ENCODE peak calls at places on chromosome 6, in ten cellular contexts. I, W, Q, S, G, C, V, A, R and D are unnamed samples.

GRCh38 chr6:160733045-160733646 is 31.1 kb downstream of the PLG start:
- DNase-seq in S (peak), V (no peak), R (peak), I (no peak), W (peak), Q (peak), G (peak), A (no peak), C (peak), D (peak)

GRCh38 chr6:125888989-125889656 is 67.4 kb upstream of the HINT3 start:
- DNase-seq in S (no peak), I (no peak), C (no peak), W (no peak), R (peak), G (peak), A (peak), Q (no peak), V (no peak), D (no peak)

GRCh38 chr6:170047813-170048212 is 243.1 kb downstream of the DLL1 start:
- DNase-seq in W (no peak), V (no peak), I (no peak), A (no peak), R (no peak), G (no peak), C (peak), S (no peak), Q (no peak), D (no peak)

GRCh38 chr6:90159452-90159851 is 137.2 kb downstream of the BACH2 start:
- DNase-seq in V (no peak), C (no peak), I (no peak), R (no peak), W (no peak), S (no peak), Q (no peak), A (no peak), G (no peak), D (no peak)

GRCh38 chr6:41073203-41073967 is 611 bp downstream of the NFYA start:
- DNase-seq in V (peak), Q (peak), I (peak), C (peak), R (peak), W (no peak), G (peak), S (peak), A (peak), D (peak)

GRCh38 chr6:138957484-138957883 is 30.6 kb downstream of the REPS1 start:
- DNase-seq in G (peak), W (no peak), R (peak), V (no peak), A (no peak), S (no peak), Q (no peak), I (no peak), C (no peak), D (no peak)

GRCh38 chr6:87755697-87756671 is 54.0 kb upstream of the AKIRIN2 start:
- DNase-seq in V (no peak), C (no peak), R (peak), G (peak), W (no peak), A (no peak), S (no peak), Q (no peak), I (no peak), D (no peak)

GRCh38 chr6:10194816-10195639 is 219.8 kb downstream of the TFAP2A start:
- DNase-seq in R (no peak), A (no peak), S (no peak), G (no peak), I (no peak), C (no peak), W (no peak), Q (no peak), V (no peak), D (no peak)

GRCh38 chr6:132520953-132521352 is 8.0 kb upstream of the STX7 start:
- DNase-seq in S (no peak), G (peak), R (peak), V (no peak), W (peak), C (no peak), A (no peak), I (no peak), Q (no peak), D (no peak)

GRCh38 chr6:21496275-21496674 is 97.3 kb upstream of the SOX4 start:
- DNase-seq in W (no peak), A (no peak), C (no peak), S (no peak), R (no peak), Q (no peak), I (no peak), V (no peak), G (no peak), D (no peak)

GRCh38 chr6:156720739-156721714 is 56.2 kb upstream of the ARID1B start:
- DNase-seq in G (peak), W (no peak), S (no peak), A (no peak), R (peak), Q (no peak), C (peak), I (no peak), V (no peak), D (no peak)

GRCh38 chr6:70119218-70119835 is 183.6 kb downstream of the COL9A1 start:
- DNase-seq in A (no peak), C (no peak), S (no peak), W (no peak), I (no peak), Q (no peak), G (no peak), V (no peak), R (no peak), D (no peak)

GRCh38 chr6:118569498-118569897 is 21.4 kb downstream of the PLN start:
- DNase-seq in A (no peak), V (no peak), S (no peak), Q (no peak), C (no peak), I (no peak), R (no peak), G (no peak), W (no peak), D (no peak)

GRCh38 chr6:147166360-147166944 is 37.8 kb upstream of the STXBP5 start:
- DNase-seq in Q (no peak), S (no peak), A (no peak), W (no peak), G (peak), R (peak), C (no peak), V (peak), I (no peak), D (no peak)

GRCh38 chr6:163992701-163993100 is 578.2 kb downstream of the QKI start:
- DNase-seq in I (no peak), S (no peak), A (no peak), C (no peak), Q (no peak), V (no peak), G (no peak), W (no peak), R (no peak), D (no peak)

GRCh38 chr6:79869600-79870084 is 77.7 kb downstream of the ELOVL4 start:
- DNase-seq in V (peak), W (peak), A (peak), G (peak), R (peak), S (peak), Q (peak), C (peak), I (peak), D (peak)

GRCh38 chr6:147604373-147604772 is 95.9 kb downstream of the SAMD5 start:
- DNase-seq in G (no peak), C (no peak), R (no peak), Q (no peak), S (no peak), I (no peak), A (no peak), V (no peak), W (peak), D (no peak)

GRCh38 chr6:166806962-166807757 is 149.2 kb downstream of the RNASET2 start:
- DNase-seq in V (no peak), G (no peak), C (no peak), R (no peak), Q (no peak), S (no peak), A (no peak), I (no peak), W (no peak), D (no peak)

GRCh38 chr6:137339929-137340559 is 120.9 kb upstream of the IFNGR1 start:
- DNase-seq in A (no peak), Q (no peak), C (no peak), G (no peak), S (no peak), V (no peak), R (no peak), W (no peak), I (no peak), D (no peak)

GRCh38 chr6:85620308-85620707 is 22.4 kb downstream of the SYNCRIP start:
- DNase-seq in A (no peak), W (no peak), C (no peak), R (peak), I (no peak), Q (no peak), V (no peak), G (no peak), S (no peak), D (no peak)

GRCh38 chr6:45543298-45544235 is 165.8 kb upstream of the SUPT3H start:
- DNase-seq in C (no peak), S (no peak), V (no peak), W (no peak), I (no peak), G (peak), R (peak), Q (no peak), A (no peak), D (no peak)

GRCh38 chr6:149210376-149210775 is 107.1 kb upstream of the TAB2 start:
- DNase-seq in R (peak), I (no peak), G (peak), Q (no peak), C (no peak), W (no peak), A (no peak), S (peak), V (no peak), D (no peak)

GRCh38 chr6:145143379-145143778 is 591.9 kb downstream of the EPM2A start:
- DNase-seq in G (no peak), A (no peak), C (no peak), W (no peak), R (no peak), Q (no peak), S (no peak), I (no peak), V (no peak), D (no peak)

GRCh38 chr6:105015482-105015881 is 58.6 kb downstream of the LIN28B start:
- DNase-seq in C (no peak), G (peak), V (no peak), I (no peak), R (peak), A (peak), Q (no peak), S (no peak), W (peak), D (no peak)

GRCh38 chr6:162706236-162706635 is 21.3 kb downstream of the PRKN start:
- DNase-seq in S (no peak), C (no peak), V (peak), G (no peak), W (no peak), Q (no peak), R (peak), A (no peak), I (no peak), D (no peak)

GRCh38 chr6:96153775-96154174 is 138.0 kb downstream of the FUT9 start:
- DNase-seq in S (no peak), V (no peak), C (no peak), I (no peak), A (no peak), Q (no peak), G (no peak), R (no peak), W (no peak), D (no peak)

GRCh38 chr6:88725111-88725711 is 238.2 kb downstream of the RNGTT start:
- DNase-seq in G (peak), S (peak), C (no peak), W (peak), R (peak), A (peak), V (no peak), Q (peak), I (no peak), D (no peak)

GRCh38 chr6:157527471-157527907 is 146.5 kb downstream of the ZDHHC14 start:
- DNase-seq in A (no peak), I (no peak), Q (no peak), W (no peak), C (no peak), V (no peak), R (peak), S (no peak), G (peak), D (no peak)

GRCh38 chr6:38955876-38956275 is 92.7 kb upstream of the GLP1R start:
- DNase-seq in A (no peak), S (no peak), I (no peak), W (no peak), C (no peak), G (no peak), Q (no peak), V (no peak), R (no peak), D (no peak)

GRCh38 chr6:166691199-166691598 is 64.1 kb upstream of the RPS6KA2 start:
- DNase-seq in Q (no peak), C (no peak), W (peak), R (peak), I (no peak), S (no peak), V (no peak), A (peak), G (peak), D (no peak)

GRCh38 chr6:156827382-156827781 is 50.2 kb downstream of the ARID1B start:
- DNase-seq in V (no peak), A (no peak), C (no peak), R (no peak), G (peak), Q (no peak), I (no peak), S (no peak), W (no peak), D (no peak)

GRCh38 chr6:129446272-129446851 is 263.6 kb downstream of the ARHGAP18 start:
- DNase-seq in C (no peak), I (no peak), G (no peak), W (no peak), S (no peak), Q (no peak), R (no peak), V (no peak), A (no peak), D (no peak)

GRCh38 chr6:49826743-49827406 is 39.5 kb downstream of the CRISP1 start:
- DNase-seq in R (no peak), C (no peak), V (peak), I (no peak), S (no peak), A (no peak), G (no peak), W (no peak), Q (no peak), D (no peak)

GRCh38 chr6:169252805-169253189 is 849 bp downstream of the THBS2 start:
- DNase-seq in Q (no peak), V (no peak), W (no peak), I (no peak), C (no peak), A (no peak), S (no peak), G (peak), R (peak), D (peak)

GRCh38 chr6:110326609-110327008 is 31.5 kb downstream of the METTL24 start:
- DNase-seq in S (no peak), I (no peak), A (no peak), C (no peak), W (no peak), Q (no peak), R (no peak), G (no peak), V (no peak), D (no peak)

GRCh38 chr6:12474167-12475140 is 184.3 kb downstream of the EDN1 start:
- DNase-seq in Q (no peak), G (no peak), V (no peak), R (no peak), W (no peak), S (no peak), A (no peak), C (no peak), I (no peak), D (no peak)

GRCh38 chr6:38349795-38350194 is 289.9 kb downstream of the BTBD9 start:
- DNase-seq in S (no peak), W (peak), G (peak), I (no peak), V (no peak), C (no peak), Q (no peak), A (peak), R (peak), D (no peak)